ENCODE peak calls at places on chromosomes 1 and 21, in seven cellular contexts. O, A, M, T, K, E and G are unnamed samples.

GRCh38 chr1:8889925-8890785 is 11.7 kb upstream of the ENO1 start:
- DNase-seq in O (no peak), A (peak; percentile 81), M (peak; percentile 73), T (no peak), K (peak; percentile 21), E (no peak), G (no peak)

GRCh38 chr1:204513117-204513716 is 3.0 kb upstream of the MDM4 start:
- DNase-seq in O (peak; percentile 41), A (no peak), M (no peak), T (peak; percentile 61), K (no peak), E (no peak), G (no peak)

GRCh38 chr21:39051561-39051949 is 131.7 kb downstream of the PSMG1 start:
- DNase-seq in O (no peak), A (no peak), M (no peak), T (no peak), K (no peak), E (no peak), G (no peak)

GRCh38 chr1:224510880-224511645 is 76.5 kb upstream of the WDR26 start:
- DNase-seq in O (no peak), A (no peak), M (no peak), T (no peak), K (no peak), E (no peak), G (no peak)

GRCh38 chr1:84840346-84840745 is 52.7 kb downstream of the LPAR3 start:
- DNase-seq in O (no peak), A (no peak), M (no peak), T (no peak), K (no peak), E (no peak), G (no peak)

GRCh38 chr1:208181259-208181816 is 62.8 kb downstream of the PLXNA2 start:
- DNase-seq in O (no peak), A (no peak), M (no peak), T (no peak), K (no peak), E (no peak), G (peak; percentile 68)

GRCh38 chr1:44012411-44012810 is 18.9 kb downstream of the SLC6A9 start:
- DNase-seq in O (no peak), A (no peak), M (no peak), T (no peak), K (no peak), E (no peak), G (no peak)

GRCh38 chr1:19762175-19762779 is 37.4 kb downstream of the TMCO4 start:
- DNase-seq in O (peak; percentile 8), A (no peak), M (no peak), T (peak; percentile 63), K (peak; percentile 15), E (no peak), G (peak; percentile 60)

GRCh38 chr1:91901231-91901630 is 15.3 kb upstream of the TGFBR3 start:
- DNase-seq in O (no peak), A (no peak), M (no peak), T (no peak), K (no peak), E (no peak), G (no peak)

GRCh38 chr1:10939654-10940450 is 72.6 kb upstream of the TARDBP start:
- DNase-seq in O (no peak), A (no peak), M (no peak), T (peak; percentile 78), K (no peak), E (no peak), G (no peak)

GRCh38 chr1:154536570-154536969 is 21.9 kb downstream of the UBE2Q1 start:
- DNase-seq in O (no peak), A (no peak), M (no peak), T (no peak), K (no peak), E (no peak), G (no peak)

GRCh38 chr21:45997205-45997494 is 15.6 kb downstream of the COL6A1 start:
- DNase-seq in O (no peak), A (no peak), M (no peak), T (no peak), K (no peak), E (no peak), G (no peak)

GRCh38 chr1:184075040-184076029 is 23.8 kb downstream of the TSEN15 start:
- DNase-seq in O (no peak), A (peak; percentile 64), M (no peak), T (peak; percentile 41), K (peak; percentile 47), E (no peak), G (peak; percentile 20)

GRCh38 chr1:87647436-87648177 is 318.9 kb downstream of the LMO4 start:
- DNase-seq in O (no peak), A (no peak), M (no peak), T (no peak), K (no peak), E (no peak), G (no peak)

GRCh38 chr1:58779837-58780585 is 3.8 kb downstream of the JUN start:
- DNase-seq in O (no peak), A (peak; percentile 65), M (no peak), T (no peak), K (peak; percentile 67), E (no peak), G (no peak)

GRCh38 chr1:214801191-214801590 is 198.2 kb downstream of the CENPF start:
- DNase-seq in O (no peak), A (no peak), M (no peak), T (no peak), K (no peak), E (no peak), G (no peak)

GRCh38 chr1:34688358-34688757 is 66.5 kb upstream of the GJB5 start:
- DNase-seq in O (no peak), A (peak; percentile 71), M (no peak), T (no peak), K (peak; percentile 57), E (no peak), G (no peak)

GRCh38 chr1:236757640-236758039 is 37.5 kb upstream of the MTR start:
- DNase-seq in O (no peak), A (no peak), M (no peak), T (no peak), K (no peak), E (no peak), G (no peak)

GRCh38 chr1:119160435-119160834 is 20.0 kb upstream of the WARS2 start:
- DNase-seq in O (no peak), A (no peak), M (no peak), T (no peak), K (no peak), E (no peak), G (no peak)